ENCODE peak calls at places on chromosomes 11 and 22, in five cellular contexts. D is endodermal cell, G is neural progenitor cell, U is endothelial cell of umbilical vein, L is GM12878. R is an unnamed sample.

GRCh38 chr11:130827697-130828377 is 88.4 kb downstream of the SNX19 start:
- DNase-seq in G (peak), U (peak), L (no peak), D (peak), R (peak)

GRCh38 chr22:35470903-35471321 is 69.7 kb upstream of the RASD2 start:
- DNase-seq in G (no peak), L (no peak), U (peak), D (no peak), R (peak)

GRCh38 chr11:127843483-127844396 is 743.6 kb downstream of the ETS1 start:
- DNase-seq in U (peak), G (peak), L (no peak), D (peak), R (peak)

GRCh38 chr22:19903031-19903430 is 38.5 kb upstream of the COMT start:
- DNase-seq in D (peak), G (peak), U (no peak), L (no peak), R (no peak)

GRCh38 chr11:119196833-119197483 is 9.2 kb upstream of the CBL start:
- DNase-seq in G (peak), L (peak), U (peak), D (peak), R (peak)

GRCh38 chr11:38005597-38005996 is 1407.6 kb upstream of the RAG2 start:
- DNase-seq in U (peak), L (no peak), D (no peak), G (no peak), R (no peak)

GRCh38 chr11:109040303-109040702 is 375.4 kb downstream of the DDX10 start:
- DNase-seq in D (peak), L (no peak), G (peak), U (no peak), R (peak)

GRCh38 chr11:64918056-64918455 is 1.0 kb upstream of the ATG2A start:
- DNase-seq in L (no peak), G (peak), D (no peak), U (peak), R (peak)

GRCh38 chr11:33557201-33557600 is 143.4 kb downstream of the C11orf91 start:
- DNase-seq in U (no peak), D (no peak), G (no peak), L (no peak), R (peak)

GRCh38 chr11:60764879-60765278 is 8.2 kb downstream of the MS4A15 start:
- DNase-seq in G (no peak), L (peak), D (no peak), U (no peak), R (no peak)

GRCh38 chr11:63535734-63536133 is 874 bp upstream of the PLAAT4 start:
- DNase-seq in L (no peak), D (no peak), U (no peak), G (no peak), R (no peak)

GRCh38 chr11:34986883-34987525 is 70.6 kb downstream of the PDHX start:
- DNase-seq in L (no peak), D (no peak), U (no peak), G (no peak), R (peak)

GRCh38 chr22:22195265-22196017 is 49.1 kb upstream of the VPREB1 start:
- DNase-seq in G (peak), D (peak), L (peak), U (peak), R (peak)

GRCh38 chr11:119298726-119299125 is 18.2 kb downstream of the MCAM start:
- DNase-seq in G (no peak), U (no peak), D (no peak), L (no peak), R (no peak)

GRCh38 chr22:36193171-36193570 is 8.4 kb downstream of the APOL4 start:
- DNase-seq in L (no peak), D (no peak), U (peak), G (no peak), R (no peak)

GRCh38 chr11:72493426-72494108 is 59.2 kb upstream of the CLPB start:
- DNase-seq in L (no peak), U (no peak), D (no peak), G (peak), R (no peak)

GRCh38 chr11:119683783-119684182 is 45.2 kb downstream of the NECTIN1 start:
- DNase-seq in G (peak), D (no peak), U (no peak), L (no peak), R (no peak)

GRCh38 chr11:3135491-3136440 is 29.3 kb downstream of the OSBPL5 start:
- DNase-seq in G (peak), D (peak), L (no peak), U (no peak), R (no peak)

GRCh38 chr11:11706022-11706421 is 84.2 kb upstream of the GALNT18 start:
- DNase-seq in U (no peak), G (no peak), D (peak), L (no peak), R (no peak)

GRCh38 chr11:26618441-26618840 is 46.4 kb upstream of the MUC15 start:
- DNase-seq in L (no peak), G (no peak), D (no peak), U (no peak), R (no peak)

GRCh38 chr22:50320671-50321325 is 6.0 kb downstream of the DENND6B start:
- DNase-seq in L (no peak), D (no peak), U (no peak), G (no peak), R (no peak)

GRCh38 chr11:116224889-116225200 is 547.9 kb downstream of the BUD13 start:
- DNase-seq in L (no peak), G (no peak), D (no peak), U (no peak), R (no peak)

GRCh38 chr22:42581762-42582716 is 28.3 kb downstream of the SERHL2 start:
- DNase-seq in U (peak), D (peak), G (peak), L (peak), R (peak)

GRCh38 chr22:42584364-42584940 is 30.2 kb downstream of the POLDIP3 start:
- DNase-seq in L (no peak), U (no peak), G (no peak), D (no peak), R (no peak)

GRCh38 chr22:42585096-42585495 is 29.6 kb downstream of the POLDIP3 start:
- DNase-seq in G (no peak), D (no peak), L (no peak), U (no peak), R (no peak)

GRCh38 chr22:42577623-42578240 is 24.0 kb downstream of the SERHL2 start:
- DNase-seq in U (no peak), L (no peak), G (no peak), D (no peak), R (no peak)

DNA sequence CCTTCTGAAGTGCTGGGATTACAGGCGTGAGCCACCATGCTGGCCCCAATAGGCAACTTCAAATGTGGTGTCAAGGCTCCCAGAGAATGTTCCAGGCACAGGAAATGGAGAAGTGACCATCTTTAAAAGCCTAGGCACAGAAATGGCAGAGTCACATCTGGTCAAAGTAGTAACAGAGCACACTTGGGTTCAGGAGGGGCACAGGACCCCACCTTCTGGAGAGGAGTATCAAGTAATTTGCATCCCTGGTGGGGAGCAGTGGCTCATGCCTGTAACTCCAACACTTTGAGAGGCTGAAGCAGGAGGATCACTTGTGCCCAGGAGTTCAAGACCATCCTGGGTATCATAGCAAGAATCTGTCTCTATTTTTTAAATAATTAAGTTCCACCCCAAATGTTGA is 29.2 kb downstream of the SERHL2 start:
- DNase-seq in U (no peak), D (no peak), G (no peak), L (no peak), R (no peak)
- H3K9ac ChIP-seq in U (no peak), D (no peak), G (no peak), L (no peak), R (no peak)

GRCh38 chr11:48169259-48169658 is 47.4 kb upstream of the OR4B1 start:
- DNase-seq in G (no peak), U (no peak), D (no peak), L (no peak), R (no peak)

GRCh38 chr11:48168815-48169214 is 47.8 kb upstream of the OR4B1 start:
- DNase-seq in L (no peak), D (no peak), U (no peak), G (no peak), R (peak)

GRCh38 chr11:48170176-48170839 is 46.3 kb upstream of the OR4B1 start:
- DNase-seq in U (no peak), D (no peak), G (peak), L (no peak), R (peak)

GRCh38 chr11:48169706-48170105 is 46.9 kb upstream of the OR4B1 start:
- DNase-seq in D (no peak), L (no peak), G (no peak), U (no peak), R (no peak)

GRCh38 chr11:48170840-48171233 is 45.8 kb upstream of the OR4B1 start:
- DNase-seq in G (no peak), U (peak), L (no peak), D (no peak), R (peak)
- H3K9ac ChIP-seq in G (no peak), U (no peak), L (no peak), D (no peak), R (no peak)

DNA sequence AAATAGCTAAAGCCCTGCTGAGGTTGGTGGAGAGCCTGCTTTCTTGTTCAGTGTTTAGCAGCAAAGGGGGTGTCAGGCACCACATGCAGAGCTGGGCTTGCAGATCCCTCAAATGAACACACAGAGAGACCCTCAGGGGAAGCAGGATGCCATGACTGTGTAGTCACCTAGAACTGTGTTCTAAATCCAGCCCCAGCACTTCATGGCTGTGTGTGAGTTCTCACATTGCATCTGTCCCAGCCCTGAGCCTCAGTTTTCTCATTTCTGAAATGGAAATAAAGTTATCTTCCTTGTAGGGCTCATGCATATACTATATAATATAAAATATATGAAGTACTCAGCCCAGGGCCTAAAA is 47.1 kb downstream of the CWC15 start:
- DNase-seq in D (no peak), G (no peak), U (no peak), L (no peak), R (no peak)
- H3K9ac ChIP-seq in D (no peak), G (no peak), U (peak), L (no peak), R (no peak)

GRCh38 chr11:94477644-94478043 is 16.0 kb downstream of the MRE11 start:
- DNase-seq in U (no peak), D (no peak), G (no peak), L (no peak), R (peak)
- H3K9ac ChIP-seq in U (no peak), D (no peak), G (no peak), L (no peak), R (no peak)

DNA sequence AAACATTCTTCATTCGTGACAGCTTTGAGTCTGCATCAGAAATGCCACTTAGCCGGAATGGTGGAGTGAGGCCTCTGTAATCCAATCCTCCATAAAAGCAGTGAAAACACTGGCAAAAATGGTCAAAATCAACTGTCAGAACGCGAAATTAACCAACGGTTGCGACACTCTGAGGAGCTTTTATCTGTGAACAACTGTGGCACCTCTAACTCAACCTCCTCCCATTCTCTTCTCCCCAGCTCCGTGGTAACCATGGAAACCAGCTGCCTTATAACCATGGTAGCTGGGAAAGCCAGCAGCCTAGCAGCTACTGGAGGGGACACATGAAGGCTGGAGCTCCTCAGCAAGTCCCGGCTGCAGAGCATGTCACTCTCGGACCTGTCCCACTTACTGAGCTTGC is 20.3 kb downstream of the AP2A2 start:
- DNase-seq in G (peak), D (peak), L (no peak), U (no peak), R (peak)
- H3K9ac ChIP-seq in G (no peak), D (no peak), L (no peak), U (no peak), R (no peak)

GRCh38 chr11:69595805-69596665 is 44.9 kb upstream of the CCND1 start:
- DNase-seq in U (no peak), L (no peak), G (no peak), D (peak), R (no peak)

GRCh38 chr11:69593851-69594250 is 47.1 kb upstream of the CCND1 start:
- DNase-seq in U (no peak), L (no peak), D (no peak), G (no peak), R (no peak)

GRCh38 chr11:69598147-69598546 is 42.8 kb upstream of the CCND1 start:
- DNase-seq in G (no peak), D (peak), L (no peak), U (peak), R (no peak)

GRCh38 chr11:69592986-69593385 is 48.0 kb upstream of the CCND1 start:
- DNase-seq in U (no peak), D (no peak), L (no peak), G (no peak), R (no peak)

DNA sequence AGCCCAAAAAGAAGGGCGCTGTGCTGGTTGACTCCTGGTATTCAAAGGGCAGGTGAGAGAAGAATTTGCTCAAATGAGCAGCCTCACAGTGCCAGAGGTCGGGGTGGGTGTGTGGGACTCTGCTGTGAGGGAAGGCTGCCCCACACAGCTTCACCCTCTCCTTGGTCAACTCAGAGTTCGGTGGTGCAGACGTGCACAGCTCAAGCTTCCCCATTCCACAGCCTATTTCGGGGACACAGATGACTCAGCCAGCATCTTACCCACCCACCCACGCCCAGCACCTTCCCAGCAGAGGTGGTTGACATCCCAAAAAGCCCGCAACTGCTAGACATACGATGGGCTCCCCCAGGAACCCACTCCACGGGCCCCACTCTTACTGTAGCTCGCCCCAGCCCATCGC is 46.5 kb upstream of the CCND1 start:
- DNase-seq in L (no peak), G (no peak), D (no peak), U (no peak), R (no peak)
- H3K9ac ChIP-seq in L (no peak), G (no peak), D (no peak), U (no peak), R (no peak)

R was measured in trophoblast cell.